ENCODE peak calls at places on chromosomes 7 and 10, in ten cellular contexts. H is H4; Q is esophagus muscularis mucosa; N is Panc1; T is NCI-H2081 treated with DMSO at 0.1 percent for 48 hours; L is activated naive CD8-positive, alpha-beta T cell treated with anti-CD3 and anti-CD28 coated beads for 36 hours; W is upper lobe of right lung; J is iris pigment epithelial cell; E is fibroblast of the aortic adventitia; D is esophagus squamous epithelium. P is an unnamed sample.

GRCh38 chr10:110632591-110633215 is 11.4 kb upstream of the RBM20 start:
- DNase-seq in D (no peak), E (no peak), H (no peak), L (no peak), Q (peak), N (no peak), J (no peak), W (no peak), T (no peak), P (no peak)

GRCh38 chr10:14330390-14331071 is at the start of gene FRMD4A:
- DNase-seq in N (no peak), L (no peak), T (no peak), Q (peak), W (no peak), E (no peak), D (no peak), H (no peak), J (no peak), P (no peak)

GRCh38 chr7:108114117-108114841 is 15.9 kb downstream of the LAMB4 start:
- DNase-seq in J (no peak), D (no peak), E (no peak), L (peak), W (no peak), H (peak), N (no peak), T (no peak), Q (peak), P (no peak)

GRCh38 chr10:131692686-131693334 is 208.0 kb upstream of the PPP2R2D start:
- DNase-seq in N (no peak), D (no peak), E (no peak), H (no peak), W (peak), J (no peak), L (no peak), Q (no peak), T (no peak), P (no peak)

GRCh38 chr7:509426-509825 is 10.2 kb downstream of the PDGFA start:
- DNase-seq in H (no peak), T (no peak), J (no peak), Q (no peak), D (no peak), E (no peak), N (no peak), W (peak), L (no peak), P (no peak)

GRCh38 chr7:43148161-43148731 is 35.8 kb downstream of the HECW1 start:
- DNase-seq in D (no peak), W (no peak), H (no peak), J (peak), L (no peak), Q (peak), N (no peak), E (no peak), T (no peak), P (no peak)

GRCh38 chr7:98394377-98394836 is 6.5 kb downstream of the BAIAP2L1 start:
- DNase-seq in W (no peak), H (peak), Q (no peak), T (no peak), E (peak), N (no peak), J (peak), L (no peak), D (no peak), P (no peak)

GRCh38 chr10:110959379-110960332 is 40.3 kb downstream of the SHOC2 start:
- DNase-seq in J (no peak), Q (no peak), H (no peak), T (no peak), N (no peak), E (peak), W (no peak), D (no peak), L (no peak), P (no peak)

GRCh38 chr7:129489491-129489890 is 12.8 kb upstream of the SMKR1 start:
- DNase-seq in T (no peak), W (no peak), L (no peak), Q (no peak), N (no peak), J (peak), E (peak), D (no peak), H (peak), P (no peak)

GRCh38 chr10:43901302-43901701 is 252.6 kb upstream of the ZNF32 start:
- DNase-seq in L (no peak), W (no peak), J (peak), N (no peak), E (peak), H (no peak), Q (peak), T (no peak), D (no peak), P (no peak)

GRCh38 chr7:101618207-101618839 is 10.8 kb downstream of the MYL10 start:
- DNase-seq in J (no peak), D (no peak), Q (no peak), H (no peak), T (no peak), W (no peak), E (no peak), N (no peak), L (no peak), P (no peak)

GRCh38 chr10:133225707-133226191 is 4.3 kb upstream of the UTF1 start:
- DNase-seq in T (no peak), N (no peak), H (no peak), D (no peak), J (no peak), L (peak), Q (no peak), E (no peak), W (no peak), P (no peak)

GRCh38 chr7:32494946-32495297 is 367 bp upstream of the AVL9 start:
- DNase-seq in E (no peak), D (no peak), T (no peak), J (no peak), W (no peak), L (no peak), N (no peak), Q (no peak), H (no peak), P (no peak)

GRCh38 chr10:96588060-96588554 is 1.3 kb upstream of the TM9SF3 start:
- DNase-seq in N (no peak), D (no peak), E (no peak), L (no peak), H (no peak), Q (no peak), W (no peak), J (no peak), T (no peak), P (no peak)